ENCODE peak calls at places on chromosomes 13 and 19, in seven cellular contexts. One of them, this sample, is unnamed.

GRCh38 chr13:75635621-75636338 is at the start of gene LMO7:
- DNase-seq in uterus: peak; percentile 32
- DNase-seq in left ventricle myocardium inferior: peak; percentile 50
- DNase-seq in fibroblast of pulmonary artery: peak; percentile 49
- DNase-seq in progenitor cell of endocrine pancreas: peak; percentile 49
- DNase-seq in AG09309: no peak
- DNase-seq in natural killer cell: peak; percentile 41
- DNase-seq in this sample: peak; percentile 33

GRCh38 chr19:51159656-51160055 is 17.6 kb downstream of the SIGLEC7 start:
- DNase-seq in progenitor cell of endocrine pancreas: no peak
- DNase-seq in uterus: no peak
- DNase-seq in natural killer cell: no peak
- DNase-seq in AG09309: no peak
- DNase-seq in fibroblast of pulmonary artery: no peak
- DNase-seq in left ventricle myocardium inferior: no peak
- DNase-seq in this sample: no peak

GRCh38 chr13:110518150-110518525 is 43.4 kb downstream of the RAB20 start:
- DNase-seq in AG09309: no peak
- DNase-seq in fibroblast of pulmonary artery: no peak
- DNase-seq in progenitor cell of endocrine pancreas: no peak
- DNase-seq in natural killer cell: no peak
- DNase-seq in uterus: no peak
- DNase-seq in left ventricle myocardium inferior: no peak
- DNase-seq in this sample: no peak

GRCh38 chr13:88384542-88384941 is 713.4 kb downstream of the SLITRK5 start:
- DNase-seq in uterus: no peak
- DNase-seq in left ventricle myocardium inferior: no peak
- DNase-seq in AG09309: no peak
- DNase-seq in natural killer cell: no peak
- DNase-seq in progenitor cell of endocrine pancreas: no peak
- DNase-seq in fibroblast of pulmonary artery: no peak
- DNase-seq in this sample: no peak

GRCh38 chr13:30846844-30847243 is 59.2 kb upstream of the MEDAG start:
- DNase-seq in fibroblast of pulmonary artery: no peak
- DNase-seq in AG09309: no peak
- DNase-seq in progenitor cell of endocrine pancreas: no peak
- DNase-seq in natural killer cell: no peak
- DNase-seq in left ventricle myocardium inferior: no peak
- DNase-seq in uterus: no peak
- DNase-seq in this sample: no peak

GRCh38 chr13:87656311-87656710 is 14.9 kb upstream of the SLITRK5 start:
- DNase-seq in uterus: no peak
- DNase-seq in fibroblast of pulmonary artery: no peak
- DNase-seq in AG09309: no peak
- DNase-seq in progenitor cell of endocrine pancreas: no peak
- DNase-seq in natural killer cell: no peak
- DNase-seq in left ventricle myocardium inferior: no peak
- DNase-seq in this sample: no peak

GRCh38 chr19:3479177-3479818 is 1.0 kb downstream of the SMIM24 start:
- DNase-seq in natural killer cell: peak; percentile 35
- DNase-seq in left ventricle myocardium inferior: no peak
- DNase-seq in fibroblast of pulmonary artery: no peak
- DNase-seq in AG09309: no peak
- DNase-seq in progenitor cell of endocrine pancreas: no peak
- DNase-seq in uterus: no peak
- DNase-seq in this sample: no peak

GRCh38 chr19:4052114-4052992 is 14.3 kb downstream of the ZBTB7A start:
- DNase-seq in natural killer cell: no peak
- DNase-seq in uterus: peak; percentile 52
- DNase-seq in fibroblast of pulmonary artery: no peak
- DNase-seq in AG09309: no peak
- DNase-seq in progenitor cell of endocrine pancreas: no peak
- DNase-seq in left ventricle myocardium inferior: no peak
- DNase-seq in this sample: no peak

GRCh38 chr13:98721825-98722510 is 30.5 kb downstream of the SLC15A1 start:
- DNase-seq in AG09309: no peak
- DNase-seq in uterus: no peak
- DNase-seq in left ventricle myocardium inferior: no peak
- DNase-seq in fibroblast of pulmonary artery: no peak
- DNase-seq in natural killer cell: no peak
- DNase-seq in progenitor cell of endocrine pancreas: no peak
- DNase-seq in this sample: no peak

GRCh38 chr13:31207630-31208549 is 8.1 kb downstream of the B3GLCT start:
- DNase-seq in fibroblast of pulmonary artery: peak; percentile 77
- DNase-seq in AG09309: no peak
- DNase-seq in uterus: peak; percentile 70
- DNase-seq in natural killer cell: no peak
- DNase-seq in left ventricle myocardium inferior: peak; percentile 63
- DNase-seq in progenitor cell of endocrine pancreas: no peak
- DNase-seq in this sample: no peak

GRCh38 chr13:49348748-49349147 is 95.1 kb downstream of the CAB39L start:
- DNase-seq in AG09309: no peak
- DNase-seq in progenitor cell of endocrine pancreas: no peak
- DNase-seq in fibroblast of pulmonary artery: no peak
- DNase-seq in natural killer cell: no peak
- DNase-seq in left ventricle myocardium inferior: no peak
- DNase-seq in uterus: no peak
- DNase-seq in this sample: no peak

GRCh38 chr19:28039677-28040381 is 1173.1 kb downstream of the UQCRFS1 start:
- DNase-seq in uterus: no peak
- DNase-seq in AG09309: no peak
- DNase-seq in progenitor cell of endocrine pancreas: no peak
- DNase-seq in natural killer cell: no peak
- DNase-seq in left ventricle myocardium inferior: no peak
- DNase-seq in fibroblast of pulmonary artery: no peak
- DNase-seq in this sample: no peak

GRCh38 chr13:79194272-79194671 is 211.8 kb downstream of the RBM26 start:
- DNase-seq in left ventricle myocardium inferior: no peak
- DNase-seq in natural killer cell: no peak
- DNase-seq in fibroblast of pulmonary artery: no peak
- DNase-seq in progenitor cell of endocrine pancreas: no peak
- DNase-seq in uterus: no peak
- DNase-seq in AG09309: no peak
- DNase-seq in this sample: no peak

GRCh38 chr13:75318138-75318833 is 163.7 kb downstream of the TBC1D4 start:
- DNase-seq in natural killer cell: no peak
- DNase-seq in AG09309: no peak
- DNase-seq in progenitor cell of endocrine pancreas: no peak
- DNase-seq in left ventricle myocardium inferior: no peak
- DNase-seq in uterus: no peak
- DNase-seq in fibroblast of pulmonary artery: no peak
- DNase-seq in this sample: no peak

GRCh38 chr19:7595466-7596133 is at the start of gene CAMSAP3:
- DNase-seq in left ventricle myocardium inferior: no peak
- DNase-seq in progenitor cell of endocrine pancreas: peak; percentile 90
- DNase-seq in natural killer cell: no peak
- DNase-seq in uterus: no peak
- DNase-seq in AG09309: no peak
- DNase-seq in fibroblast of pulmonary artery: no peak
- DNase-seq in this sample: peak; percentile 42

GRCh38 chr13:86559915-86560314 is 760.7 kb upstream of the SLITRK6 start:
- DNase-seq in uterus: no peak
- DNase-seq in progenitor cell of endocrine pancreas: no peak
- DNase-seq in left ventricle myocardium inferior: no peak
- DNase-seq in fibroblast of pulmonary artery: no peak
- DNase-seq in natural killer cell: no peak
- DNase-seq in AG09309: no peak
- DNase-seq in this sample: no peak

GRCh38 chr13:26497991-26498423 is 59.5 kb upstream of the WASF3 start:
- DNase-seq in natural killer cell: no peak
- DNase-seq in uterus: no peak
- DNase-seq in progenitor cell of endocrine pancreas: no peak
- DNase-seq in left ventricle myocardium inferior: no peak
- DNase-seq in AG09309: peak; percentile 57
- DNase-seq in fibroblast of pulmonary artery: peak; percentile 69
- DNase-seq in this sample: no peak

GRCh38 chr13:48542581-48543341 is 9.9 kb upstream of the RCBTB2 start:
- DNase-seq in progenitor cell of endocrine pancreas: no peak
- DNase-seq in uterus: peak; percentile 47
- DNase-seq in natural killer cell: no peak
- DNase-seq in left ventricle myocardium inferior: peak; percentile 64
- DNase-seq in AG09309: no peak
- DNase-seq in fibroblast of pulmonary artery: peak; percentile 52
- DNase-seq in this sample: peak; percentile 39

GRCh38 chr13:59281453-59281852 is 882.3 kb downstream of the DIAPH3 start:
- DNase-seq in natural killer cell: no peak
- DNase-seq in AG09309: no peak
- DNase-seq in progenitor cell of endocrine pancreas: no peak
- DNase-seq in uterus: no peak
- DNase-seq in fibroblast of pulmonary artery: no peak
- DNase-seq in left ventricle myocardium inferior: no peak
- DNase-seq in this sample: no peak

GRCh38 chr19:49814010-49814409 is 918 bp upstream of the FUZ start:
- DNase-seq in AG09309: no peak
- DNase-seq in left ventricle myocardium inferior: no peak
- DNase-seq in progenitor cell of endocrine pancreas: no peak
- DNase-seq in natural killer cell: no peak
- DNase-seq in uterus: no peak
- DNase-seq in fibroblast of pulmonary artery: no peak
- DNase-seq in this sample: no peak

GRCh38 chr13:28408235-28408848 is 86.6 kb downstream of the FLT1 start:
- DNase-seq in progenitor cell of endocrine pancreas: no peak
- DNase-seq in natural killer cell: no peak
- DNase-seq in left ventricle myocardium inferior: peak; percentile 56
- DNase-seq in fibroblast of pulmonary artery: peak; percentile 76
- DNase-seq in uterus: peak; percentile 72
- DNase-seq in AG09309: no peak
- DNase-seq in this sample: peak; percentile 80

GRCh38 chr13:63287926-63288325 is 1872.3 kb upstream of the PCDH20 start:
- DNase-seq in uterus: no peak
- DNase-seq in left ventricle myocardium inferior: no peak
- DNase-seq in progenitor cell of endocrine pancreas: no peak
- DNase-seq in natural killer cell: no peak
- DNase-seq in fibroblast of pulmonary artery: no peak
- DNase-seq in AG09309: no peak
- DNase-seq in this sample: no peak

GRCh38 chr13:40582531-40582930 is 83.9 kb downstream of the FOXO1 start:
- DNase-seq in natural killer cell: no peak
- DNase-seq in fibroblast of pulmonary artery: no peak
- DNase-seq in AG09309: no peak
- DNase-seq in left ventricle myocardium inferior: no peak
- DNase-seq in uterus: no peak
- DNase-seq in progenitor cell of endocrine pancreas: no peak
- DNase-seq in this sample: no peak

GRCh38 chr13:102769679-102770078 is 3.9 kb downstream of the TEX30 start:
- DNase-seq in AG09309: no peak
- DNase-seq in progenitor cell of endocrine pancreas: no peak
- DNase-seq in uterus: no peak
- DNase-seq in left ventricle myocardium inferior: no peak
- DNase-seq in natural killer cell: no peak
- DNase-seq in fibroblast of pulmonary artery: peak; percentile 31
- DNase-seq in this sample: no peak

GRCh38 chr13:73971481-73971880 is 162.7 kb downstream of the KLF12 start:
- DNase-seq in left ventricle myocardium inferior: no peak
- DNase-seq in natural killer cell: no peak
- DNase-seq in uterus: no peak
- DNase-seq in progenitor cell of endocrine pancreas: no peak
- DNase-seq in AG09309: no peak
- DNase-seq in fibroblast of pulmonary artery: no peak
- DNase-seq in this sample: no peak

GRCh38 chr19:2477732-2478191 is 1.8 kb downstream of the GADD45B start:
- DNase-seq in left ventricle myocardium inferior: no peak
- DNase-seq in progenitor cell of endocrine pancreas: no peak
- DNase-seq in uterus: peak; percentile 40
- DNase-seq in natural killer cell: peak; percentile 44
- DNase-seq in AG09309: no peak
- DNase-seq in fibroblast of pulmonary artery: peak; percentile 64
- DNase-seq in this sample: no peak

GRCh38 chr19:1384478-1385110 is 887 bp downstream of the NDUFS7 start:
- DNase-seq in left ventricle myocardium inferior: no peak
- DNase-seq in natural killer cell: no peak
- DNase-seq in fibroblast of pulmonary artery: no peak
- DNase-seq in AG09309: no peak
- DNase-seq in progenitor cell of endocrine pancreas: no peak
- DNase-seq in uterus: no peak
- DNase-seq in this sample: no peak

GRCh38 chr19:1382250-1382649 is 1.5 kb upstream of the NDUFS7 start:
- DNase-seq in left ventricle myocardium inferior: no peak
- DNase-seq in natural killer cell: no peak
- DNase-seq in progenitor cell of endocrine pancreas: no peak
- DNase-seq in fibroblast of pulmonary artery: no peak
- DNase-seq in uterus: no peak
- DNase-seq in AG09309: no peak
- DNase-seq in this sample: no peak

GRCh38 chr19:1383311-1384084 is at the start of gene NDUFS7:
- DNase-seq in progenitor cell of endocrine pancreas: peak; percentile 95
- DNase-seq in uterus: peak; percentile 89
- DNase-seq in AG09309: peak; percentile 77
- DNase-seq in natural killer cell: peak; percentile 98
- DNase-seq in fibroblast of pulmonary artery: peak; percentile 95
- DNase-seq in left ventricle myocardium inferior: peak; percentile 89
- DNase-seq in this sample: peak; percentile 92

GRCh38 chr19:1384085-1384462 is 367 bp downstream of the NDUFS7 start:
- DNase-seq in natural killer cell: no peak
- DNase-seq in progenitor cell of endocrine pancreas: no peak
- DNase-seq in left ventricle myocardium inferior: no peak
- DNase-seq in AG09309: no peak
- DNase-seq in uterus: no peak
- DNase-seq in fibroblast of pulmonary artery: no peak
- DNase-seq in this sample: no peak

GRCh38 chr19:1383014-1383310 is 745 bp upstream of the NDUFS7 start:
- DNase-seq in fibroblast of pulmonary artery: no peak
- DNase-seq in natural killer cell: no peak
- DNase-seq in AG09309: no peak
- DNase-seq in progenitor cell of endocrine pancreas: no peak
- DNase-seq in uterus: no peak
- DNase-seq in left ventricle myocardium inferior: no peak
- DNase-seq in this sample: no peak
- TF ChIP-seq CTCF in fibroblast of pulmonary artery: no peak
- TF ChIP-seq CTCF in natural killer cell: no peak
- TF ChIP-seq CTCF in AG09309: no peak
- TF ChIP-seq CTCF in progenitor cell of endocrine pancreas: no peak
- TF ChIP-seq CTCF in uterus: no peak
- TF ChIP-seq CTCF in left ventricle myocardium inferior: no peak
- TF ChIP-seq CTCF in this sample: peak; percentile 12

GRCh38 chr19:10555613-10555979 is 10.2 kb downstream of the KRI1 start:
- DNase-seq in progenitor cell of endocrine pancreas: no peak
- DNase-seq in natural killer cell: no peak
- DNase-seq in fibroblast of pulmonary artery: no peak
- DNase-seq in left ventricle myocardium inferior: no peak
- DNase-seq in uterus: no peak
- DNase-seq in AG09309: no peak
- DNase-seq in this sample: no peak
- TF ChIP-seq CTCF in progenitor cell of endocrine pancreas: no peak
- TF ChIP-seq CTCF in natural killer cell: no peak
- TF ChIP-seq CTCF in fibroblast of pulmonary artery: no peak
- TF ChIP-seq CTCF in left ventricle myocardium inferior: no peak
- TF ChIP-seq CTCF in uterus: no peak
- TF ChIP-seq CTCF in AG09309: no peak
- TF ChIP-seq CTCF in this sample: no peak

GRCh38 chr19:18771328-18772242 is 19.5 kb downstream of the COMP start:
- DNase-seq in progenitor cell of endocrine pancreas: no peak
- DNase-seq in AG09309: no peak
- DNase-seq in left ventricle myocardium inferior: no peak
- DNase-seq in uterus: no peak
- DNase-seq in natural killer cell: no peak
- DNase-seq in fibroblast of pulmonary artery: no peak
- DNase-seq in this sample: no peak
- TF ChIP-seq CTCF in progenitor cell of endocrine pancreas: peak; percentile 46
- TF ChIP-seq CTCF in AG09309: peak; percentile 13
- TF ChIP-seq CTCF in left ventricle myocardium inferior: no peak
- TF ChIP-seq CTCF in uterus: no peak
- TF ChIP-seq CTCF in natural killer cell: no peak
- TF ChIP-seq CTCF in fibroblast of pulmonary artery: peak; percentile 30
- TF ChIP-seq CTCF in this sample: no peak

GRCh38 chr13:100545684-100546061 is 42.9 kb downstream of the GGACT start:
- DNase-seq in fibroblast of pulmonary artery: no peak
- DNase-seq in natural killer cell: no peak
- DNase-seq in AG09309: no peak
- DNase-seq in left ventricle myocardium inferior: no peak
- DNase-seq in progenitor cell of endocrine pancreas: no peak
- DNase-seq in uterus: no peak
- DNase-seq in this sample: no peak
- TF ChIP-seq CTCF in fibroblast of pulmonary artery: no peak
- TF ChIP-seq CTCF in natural killer cell: no peak
- TF ChIP-seq CTCF in AG09309: no peak
- TF ChIP-seq CTCF in left ventricle myocardium inferior: no peak
- TF ChIP-seq CTCF in progenitor cell of endocrine pancreas: no peak
- TF ChIP-seq CTCF in uterus: no peak
- TF ChIP-seq CTCF in this sample: no peak